ENCODE peak calls at places on chromosome 5, in six cellular contexts. X is hippocampal formation, B is ACHN, F is upper lobe of right lung, N is Right ventricle myocardium superior, K is PC-3. T is an unnamed sample.

GRCh38 chr5:131382407-131383395 is 118.8 kb downstream of the CDC42SE2 start:
- DNase-seq in B (peak; percentile 74), X (no peak), K (peak; percentile 61), N (no peak), F (no peak), T (peak; percentile 28)

GRCh38 chr5:95053253-95053652 is 231.6 kb downstream of the MCTP1 start:
- DNase-seq in N (no peak), F (no peak), X (no peak), K (no peak), B (no peak), T (no peak)

GRCh38 chr5:148290271-148291195 is 21.7 kb upstream of the SPINK7 start:
- DNase-seq in K (peak; percentile 66), F (no peak), X (peak; percentile 45), B (peak; percentile 20), N (no peak), T (no peak)

GRCh38 chr5:170312666-170313065 is 15.1 kb upstream of the LCP2 start:
- DNase-seq in F (no peak), B (no peak), K (no peak), N (no peak), X (no peak), T (no peak)

GRCh38 chr5:1519631-1520141 is 4.1 kb downstream of the LPCAT1 start:
- DNase-seq in F (peak; percentile 66), B (no peak), K (no peak), X (no peak), N (peak; percentile 28), T (no peak)

GRCh38 chr5:143226872-143227271 is 176.6 kb downstream of the NR3C1 start:
- DNase-seq in F (no peak), X (no peak), K (no peak), N (no peak), B (no peak), T (no peak)

GRCh38 chr5:134592141-134592746 is 40.4 kb downstream of the SAR1B start:
- DNase-seq in K (peak; percentile 81), X (no peak), B (no peak), N (no peak), F (no peak), T (no peak)

GRCh38 chr5:40409600-40409999 is 270.1 kb upstream of the PTGER4 start:
- DNase-seq in N (no peak), K (no peak), B (no peak), F (no peak), X (no peak), T (no peak)

GRCh38 chr5:151682751-151683331 is 3.9 kb downstream of the SPARC start:
- DNase-seq in X (peak; percentile 13), F (no peak), N (no peak), K (no peak), B (no peak), T (no peak)

GRCh38 chr5:174094857-174095606 is 49.5 kb downstream of the NSG2 start:
- DNase-seq in K (no peak), F (no peak), B (no peak), X (no peak), N (no peak), T (no peak)

GRCh38 chr5:56481998-56482698 is 249.0 kb upstream of the ANKRD55 start:
- DNase-seq in K (no peak), F (no peak), B (no peak), N (no peak), X (no peak), T (no peak)

GRCh38 chr5:65791721-65792698 is 70.0 kb downstream of the NLN start:
- DNase-seq in X (peak; percentile 59), F (no peak), B (no peak), K (no peak), N (no peak), T (no peak)